ENCODE peak calls at places on chromosome 5, in four cellular contexts. One of them, this sample, is unnamed.

GRCh38 chr5:666816-667498 is 26.2 kb downstream of the TPPP start:
- DNase-seq in mesenchymal stem cell: no peak
- DNase-seq in HL-60: no peak
- DNase-seq in Peyer's patch: no peak
- DNase-seq in this sample: no peak

GRCh38 chr5:147509710-147510651 is at the start of gene DPYSL3:
- DNase-seq in Peyer's patch: no peak
- DNase-seq in HL-60: no peak
- DNase-seq in mesenchymal stem cell: peak; percentile 85
- DNase-seq in this sample: peak; percentile 79

GRCh38 chr5:61257421-61257820 is 74.6 kb upstream of the ZSWIM6 start:
- DNase-seq in HL-60: no peak
- DNase-seq in Peyer's patch: no peak
- DNase-seq in mesenchymal stem cell: no peak
- DNase-seq in this sample: no peak

GRCh38 chr5:663436-664342 is 29.5 kb downstream of the TPPP start:
- DNase-seq in mesenchymal stem cell: no peak
- DNase-seq in HL-60: no peak
- DNase-seq in Peyer's patch: no peak
- DNase-seq in this sample: no peak

GRCh38 chr5:14557203-14557725 is 24.3 kb upstream of the OTULINL start:
- DNase-seq in HL-60: no peak
- DNase-seq in mesenchymal stem cell: peak; percentile 36
- DNase-seq in Peyer's patch: no peak
- DNase-seq in this sample: no peak

GRCh38 chr5:130222638-130223037 is 318.4 kb downstream of the CHSY3 start:
- DNase-seq in HL-60: no peak
- DNase-seq in Peyer's patch: no peak
- DNase-seq in mesenchymal stem cell: no peak
- DNase-seq in this sample: no peak

GRCh38 chr5:6686916-6687409 is 26.3 kb upstream of the TENT4A start:
- DNase-seq in Peyer's patch: no peak
- DNase-seq in HL-60: no peak
- DNase-seq in mesenchymal stem cell: peak; percentile 77
- DNase-seq in this sample: no peak

GRCh38 chr5:139299477-139299876 is 5.9 kb downstream of the MATR3 start:
- DNase-seq in mesenchymal stem cell: no peak
- DNase-seq in HL-60: no peak
- DNase-seq in Peyer's patch: no peak
- DNase-seq in this sample: no peak

GRCh38 chr5:111645303-111645838 is 111.6 kb downstream of the NREP start:
- DNase-seq in HL-60: no peak
- DNase-seq in mesenchymal stem cell: no peak
- DNase-seq in Peyer's patch: no peak
- DNase-seq in this sample: no peak

GRCh38 chr5:5667136-5667554 is 244.7 kb downstream of the ICE1 start:
- DNase-seq in mesenchymal stem cell: no peak
- DNase-seq in HL-60: no peak
- DNase-seq in Peyer's patch: no peak
- DNase-seq in this sample: no peak

DNA sequence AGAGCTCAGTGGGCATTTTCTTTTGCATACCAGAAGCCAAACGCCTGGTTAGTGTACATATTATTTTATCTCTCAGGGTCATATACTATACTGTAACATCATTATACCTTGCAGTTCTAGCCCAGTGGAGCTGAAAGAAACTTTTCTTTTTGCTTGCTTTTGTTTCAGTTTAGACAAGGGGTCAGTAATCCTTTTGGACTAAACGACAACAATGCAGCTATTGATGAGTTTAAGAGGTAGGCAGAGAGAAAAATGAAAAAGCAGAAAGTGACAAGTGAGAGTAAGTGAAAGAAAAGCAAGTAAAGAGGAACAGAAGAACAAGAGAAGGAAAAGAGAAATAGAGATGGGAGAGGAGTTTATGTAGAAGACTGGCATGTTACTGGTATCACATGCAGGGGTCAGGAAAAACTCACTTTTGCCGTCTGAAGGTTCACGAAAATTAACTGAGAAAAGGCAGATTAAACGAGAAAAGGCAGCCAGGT is 47.4 kb upstream of the TENT2 start:
- DNase-seq in HL-60: no peak
- DNase-seq in mesenchymal stem cell: no peak
- DNase-seq in Peyer's patch: no peak
- DNase-seq in this sample: no peak
- H3K27ac ChIP-seq in HL-60: no peak overlapping the region
- H3K27ac ChIP-seq in mesenchymal stem cell: no peak overlapping the region
- H3K27ac ChIP-seq in Peyer's patch: no peak overlapping the region
- H3K27ac ChIP-seq in this sample: no peak overlapping the region

GRCh38 chr5:25851301-25851700 is 1187.1 kb downstream of the CDH9 start:
- DNase-seq in mesenchymal stem cell: no peak
- DNase-seq in HL-60: no peak
- DNase-seq in Peyer's patch: no peak
- DNase-seq in this sample: no peak
- H3K27ac ChIP-seq in mesenchymal stem cell: no peak overlapping the region
- H3K27ac ChIP-seq in HL-60: no peak overlapping the region
- H3K27ac ChIP-seq in Peyer's patch: no peak overlapping the region
- H3K27ac ChIP-seq in this sample: no peak overlapping the region

DNA sequence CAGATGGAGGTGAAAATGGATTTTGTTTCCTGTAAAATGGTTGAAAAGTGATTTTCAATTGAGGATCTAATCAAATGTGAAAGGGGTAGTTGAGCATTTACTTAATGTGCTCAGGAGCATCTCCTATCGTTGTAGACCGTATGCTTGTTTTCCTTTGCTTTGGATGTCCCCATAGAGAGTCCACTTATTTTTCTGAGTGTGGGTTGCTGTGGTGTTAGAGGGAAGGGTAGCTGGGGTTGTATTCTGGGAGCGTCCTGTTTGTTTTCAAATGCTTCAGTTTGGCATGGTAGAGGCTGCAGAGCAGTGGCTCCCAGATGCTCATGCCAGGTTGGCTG is 154.1 kb downstream of the MAT2B start:
- DNase-seq in HL-60: no peak
- DNase-seq in Peyer's patch: no peak
- DNase-seq in mesenchymal stem cell: no peak
- DNase-seq in this sample: no peak
- H3K27ac ChIP-seq in HL-60: no peak overlapping the region
- H3K27ac ChIP-seq in Peyer's patch: no peak overlapping the region
- H3K27ac ChIP-seq in mesenchymal stem cell: no peak overlapping the region
- H3K27ac ChIP-seq in this sample: no peak overlapping the region

GRCh38 chr5:75523275-75523674 is 11.6 kb downstream of the POLK start:
- DNase-seq in Peyer's patch: no peak
- DNase-seq in HL-60: no peak
- DNase-seq in mesenchymal stem cell: no peak
- DNase-seq in this sample: no peak
- H3K27ac ChIP-seq in Peyer's patch: no peak overlapping the region
- H3K27ac ChIP-seq in HL-60: no peak overlapping the region
- H3K27ac ChIP-seq in mesenchymal stem cell: no peak overlapping the region
- H3K27ac ChIP-seq in this sample: no peak overlapping the region

DNA sequence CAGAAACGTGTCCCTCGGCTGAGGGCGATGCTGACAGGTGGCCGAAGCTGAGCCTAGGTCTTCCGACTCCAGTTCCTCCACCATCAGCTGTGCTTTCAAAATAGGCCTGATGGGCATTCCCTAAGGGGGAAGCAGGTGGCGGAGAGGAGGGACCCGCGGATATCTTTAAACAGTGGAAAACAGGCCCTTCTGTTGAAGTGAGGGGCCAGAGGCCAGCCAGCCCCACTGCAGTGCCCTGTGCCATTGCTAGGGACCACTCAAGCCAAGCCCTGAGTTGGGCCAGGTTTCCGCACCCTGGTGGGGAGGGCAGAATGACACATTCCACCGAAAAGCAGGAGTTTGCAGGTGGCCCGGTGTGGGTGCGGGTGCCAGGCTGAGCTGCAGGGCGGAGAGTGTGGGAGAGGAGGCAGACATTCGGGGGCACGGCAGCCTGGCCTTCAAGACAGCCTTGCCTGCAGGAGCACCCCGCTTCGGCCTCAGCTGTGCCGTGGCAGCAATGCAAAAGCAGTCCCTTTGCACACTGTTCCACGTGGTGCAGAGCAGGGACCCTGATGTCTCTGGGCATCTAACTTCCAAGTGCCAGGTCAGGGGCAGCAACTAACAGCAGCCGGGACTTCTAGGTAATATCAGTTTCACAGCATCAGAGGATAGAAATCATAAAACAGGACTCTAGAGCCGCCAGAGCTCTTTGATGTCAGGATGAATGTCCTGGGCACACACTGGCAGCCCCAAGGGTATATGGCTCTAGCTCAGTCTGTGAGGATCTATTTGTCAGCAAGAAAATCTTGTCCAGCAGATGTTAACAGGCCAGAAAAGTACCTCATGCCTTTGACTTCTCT is 17.2 kb downstream of the HNRNPH1 start:
- DNase-seq in mesenchymal stem cell: no peak
- DNase-seq in Peyer's patch: no peak
- DNase-seq in HL-60: no peak
- DNase-seq in this sample: no peak
- H3K27ac ChIP-seq in mesenchymal stem cell: no peak overlapping the region
- H3K27ac ChIP-seq in Peyer's patch: peak overlapping the region; percentile 31
- H3K27ac ChIP-seq in HL-60: no peak overlapping the region
- H3K27ac ChIP-seq in this sample: no peak overlapping the region

GRCh38 chr5:10289991-10290390 is 17.7 kb downstream of the CMBL start:
- DNase-seq in Peyer's patch: no peak
- DNase-seq in HL-60: no peak
- DNase-seq in mesenchymal stem cell: no peak
- DNase-seq in this sample: no peak

GRCh38 chr5:10288600-10289213 is 19.0 kb downstream of the CMBL start:
- DNase-seq in Peyer's patch: peak; percentile 48
- DNase-seq in HL-60: no peak
- DNase-seq in mesenchymal stem cell: no peak
- DNase-seq in this sample: no peak

GRCh38 chr5:10291736-10292135 is 16.0 kb downstream of the CMBL start:
- DNase-seq in mesenchymal stem cell: no peak
- DNase-seq in Peyer's patch: no peak
- DNase-seq in HL-60: no peak
- DNase-seq in this sample: no peak

GRCh38 chr5:10286552-10287227 is 21.0 kb downstream of the CMBL start:
- DNase-seq in mesenchymal stem cell: no peak
- DNase-seq in Peyer's patch: no peak
- DNase-seq in HL-60: no peak
- DNase-seq in this sample: peak; percentile 46

GRCh38 chr5:10289353-10289752 is 18.3 kb downstream of the CMBL start:
- DNase-seq in Peyer's patch: no peak
- DNase-seq in mesenchymal stem cell: no peak
- DNase-seq in HL-60: no peak
- DNase-seq in this sample: no peak
- H3K27ac ChIP-seq in Peyer's patch: no peak overlapping the region
- H3K27ac ChIP-seq in mesenchymal stem cell: no peak overlapping the region
- H3K27ac ChIP-seq in HL-60: no peak overlapping the region
- H3K27ac ChIP-seq in this sample: no peak overlapping the region

GRCh38 chr5:32388429-32389111 is 56.0 kb downstream of the ZFR start:
- DNase-seq in Peyer's patch: no peak
- DNase-seq in HL-60: peak; percentile 76
- DNase-seq in mesenchymal stem cell: peak; percentile 61
- DNase-seq in this sample: no peak

GRCh38 chr5:32387176-32387575 is 57.4 kb downstream of the ZFR start:
- DNase-seq in mesenchymal stem cell: no peak
- DNase-seq in HL-60: no peak
- DNase-seq in Peyer's patch: no peak
- DNase-seq in this sample: no peak

GRCh38 chr5:32392039-32392438 is 52.5 kb downstream of the ZFR start:
- DNase-seq in HL-60: no peak
- DNase-seq in mesenchymal stem cell: peak; percentile 15
- DNase-seq in Peyer's patch: no peak
- DNase-seq in this sample: no peak

GRCh38 chr5:32390819-32391591 is 53.5 kb downstream of the ZFR start:
- DNase-seq in HL-60: peak; percentile 68
- DNase-seq in mesenchymal stem cell: peak; percentile 93
- DNase-seq in Peyer's patch: no peak
- DNase-seq in this sample: peak; percentile 28

GRCh38 chr5:32387841-32388240 is 56.7 kb downstream of the ZFR start:
- DNase-seq in Peyer's patch: no peak
- DNase-seq in mesenchymal stem cell: no peak
- DNase-seq in HL-60: no peak
- DNase-seq in this sample: no peak
- H3K27ac ChIP-seq in Peyer's patch: no peak overlapping the region
- H3K27ac ChIP-seq in mesenchymal stem cell: no peak overlapping the region
- H3K27ac ChIP-seq in HL-60: peak overlapping the region; percentile 29
- H3K27ac ChIP-seq in this sample: peak overlapping the region; percentile 55

GRCh38 chr5:153352685-153353219 is 137.7 kb upstream of the GRIA1 start:
- DNase-seq in HL-60: no peak
- DNase-seq in mesenchymal stem cell: no peak
- DNase-seq in Peyer's patch: no peak
- DNase-seq in this sample: no peak
- H3K27ac ChIP-seq in HL-60: no peak overlapping the region
- H3K27ac ChIP-seq in mesenchymal stem cell: no peak overlapping the region
- H3K27ac ChIP-seq in Peyer's patch: no peak overlapping the region
- H3K27ac ChIP-seq in this sample: no peak overlapping the region

DNA sequence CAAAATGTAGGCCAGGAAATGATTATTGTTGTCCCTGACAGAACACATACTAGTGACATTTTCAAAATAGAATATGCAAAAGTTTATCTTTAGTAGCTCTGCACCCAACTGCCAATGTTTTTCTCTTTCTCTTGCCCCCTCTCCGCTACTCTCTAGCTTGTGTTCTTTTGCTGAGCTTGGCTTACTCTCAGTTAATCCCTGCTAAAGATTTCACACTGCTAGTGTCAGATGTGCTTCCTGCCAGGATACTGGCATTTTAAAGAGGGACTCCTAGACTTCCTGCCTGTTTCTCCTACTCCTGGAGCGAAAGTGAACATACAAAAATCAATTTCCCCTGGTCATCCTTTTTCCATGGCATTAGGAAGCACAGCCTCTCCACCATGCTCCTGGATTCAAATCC is 260.5 kb downstream of the ARRDC3 start:
- DNase-seq in mesenchymal stem cell: no peak
- DNase-seq in HL-60: no peak
- DNase-seq in Peyer's patch: no peak
- DNase-seq in this sample: no peak
- H3K27ac ChIP-seq in mesenchymal stem cell: no peak overlapping the region
- H3K27ac ChIP-seq in HL-60: no peak overlapping the region
- H3K27ac ChIP-seq in Peyer's patch: no peak overlapping the region
- H3K27ac ChIP-seq in this sample: peak overlapping the region; percentile 78